ENCODE peak calls at places on chromosomes 7 and 10, in six cellular contexts. G is neural progenitor cell, D is Karpas-422, U is astrocyte, Z is HCT116, I is colonic mucosa. T is an unnamed sample.

GRCh38 chr7:2518737-2519118 is 846 bp upstream of the LFNG start:
- DNase-seq in G (peak; percentile 71), Z (no peak), U (no peak), I (no peak), D (no peak), T (no peak)

GRCh38 chr7:151113344-151114150 is 27.3 kb downstream of the AGAP3 start:
- DNase-seq in I (no peak), G (peak; percentile 79), U (peak; percentile 96), Z (peak; percentile 76), D (no peak), T (no peak)

GRCh38 chr10:13847201-13847631 is 260.5 kb downstream of the PRPF18 start:
- DNase-seq in D (no peak), U (no peak), G (peak; percentile 41), I (no peak), Z (no peak), T (no peak)

GRCh38 chr10:87842220-87842641 is 21.1 kb downstream of the KLLN start:
- DNase-seq in G (no peak), I (peak; percentile 73), U (peak; percentile 52), Z (peak; percentile 81), D (no peak), T (no peak)

GRCh38 chr10:124306520-124306919 is 112.2 kb downstream of the OAT start:
- DNase-seq in D (no peak), U (no peak), I (no peak), G (no peak), Z (no peak), T (no peak)

GRCh38 chr7:36299882-36300341 is 89.8 kb upstream of the ANLN start:
- DNase-seq in G (no peak), I (no peak), D (no peak), U (no peak), Z (no peak), T (no peak)

GRCh38 chr10:124703778-124704427 is 40.3 kb downstream of the FAM53B start:
- DNase-seq in I (peak; percentile 58), U (no peak), D (no peak), G (no peak), Z (no peak), T (no peak)

GRCh38 chr10:117318909-117319308 is 56.3 kb downstream of the PDZD8 start:
- DNase-seq in Z (no peak), G (no peak), D (no peak), U (no peak), I (no peak), T (no peak)

GRCh38 chr10:51654918-51655317 is 44.5 kb downstream of the CSTF2T start:
- DNase-seq in G (no peak), D (no peak), I (no peak), Z (no peak), U (no peak), T (no peak)

GRCh38 chr10:130430852-130431704 is 294.9 kb downstream of the GLRX3 start:
- DNase-seq in G (no peak), Z (no peak), U (no peak), I (no peak), D (no peak), T (no peak)

GRCh38 chr10:131814567-131815290 is 86.1 kb upstream of the PPP2R2D start:
- DNase-seq in I (peak; percentile 7), Z (no peak), D (no peak), G (no peak), U (no peak), T (no peak)

GRCh38 chr10:100238429-100238828 is 9.0 kb upstream of the CHUK start:
- DNase-seq in Z (no peak), U (no peak), D (no peak), G (no peak), I (no peak), T (no peak)

GRCh38 chr7:151168022-151168786 is 710 bp upstream of the GBX1 start:
- DNase-seq in U (no peak), Z (no peak), I (peak; percentile 37), G (peak; percentile 78), D (no peak), T (peak; percentile 23)

GRCh38 chr10:91689731-91690168 is 56.9 kb upstream of the PPP1R3C start:
- DNase-seq in G (no peak), Z (no peak), D (no peak), U (peak; percentile 62), I (no peak), T (no peak)

GRCh38 chr10:23106508-23106907 is 11.1 kb downstream of the MSRB2 start:
- DNase-seq in Z (no peak), D (no peak), G (peak; percentile 31), U (no peak), I (no peak), T (no peak)

GRCh38 chr7:47709051-47709450 is 127.1 kb upstream of the TNS3 start:
- DNase-seq in U (no peak), G (no peak), Z (no peak), I (no peak), D (peak; percentile 49), T (no peak)

GRCh38 chr7:116325517-116325916 is 115.2 kb downstream of the TES start:
- DNase-seq in D (no peak), Z (no peak), I (no peak), G (no peak), U (no peak), T (no peak)

GRCh38 chr7:132815696-132816334 is 239.5 kb upstream of the PLXNA4 start:
- DNase-seq in G (no peak), Z (no peak), U (peak; percentile 33), D (no peak), I (no peak), T (no peak)

GRCh38 chr10:118798186-118798811 is 43.5 kb upstream of the CACUL1 start:
- DNase-seq in G (no peak), U (peak; percentile 63), I (no peak), D (no peak), Z (peak; percentile 26), T (no peak)

GRCh38 chr7:139297795-139298194 is 43.3 kb upstream of the FMC1 start:
- DNase-seq in D (no peak), U (no peak), Z (no peak), G (peak; percentile 12), I (peak; percentile 39), T (no peak)

GRCh38 chr10:79382491-79382941 is 35.2 kb downstream of the PPIF start:
- DNase-seq in Z (no peak), I (peak; percentile 21), G (no peak), U (no peak), D (no peak), T (no peak)
- H3K9ac ChIP-seq in Z (no peak overlapping the region), I (peak overlapping the region; percentile 9), G (no peak overlapping the region), U (peak overlapping the region; percentile 38), D (no peak overlapping the region), T (no peak overlapping the region)

DNA sequence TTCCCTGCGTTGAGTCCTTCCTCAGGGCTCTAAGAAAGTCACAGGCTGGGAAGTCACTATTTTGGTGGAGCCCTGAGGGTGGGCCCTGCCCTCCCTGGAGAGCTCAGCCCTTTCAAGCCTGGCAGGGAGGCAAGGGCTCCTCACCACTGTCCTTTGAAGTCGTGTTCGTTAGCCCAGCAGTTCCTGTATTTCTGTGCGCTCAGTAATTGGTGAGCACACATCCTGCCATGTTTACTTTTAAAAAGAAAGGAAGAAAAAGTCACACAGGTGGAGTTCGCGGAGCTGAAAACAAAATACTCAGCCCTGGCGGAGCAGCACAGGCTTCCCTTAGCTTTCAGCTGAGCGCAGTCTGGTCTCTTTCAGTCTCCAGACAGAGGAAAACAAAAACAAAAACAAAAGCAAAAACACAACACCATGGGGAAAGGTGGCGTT is 37.1 kb downstream of the PRKCQ start:
- DNase-seq in D (no peak), G (no peak), I (no peak), U (no peak), Z (no peak), T (no peak)
- H3K9ac ChIP-seq in D (no peak overlapping the region), G (no peak overlapping the region), I (no peak overlapping the region), U (no peak overlapping the region), Z (no peak overlapping the region), T (no peak overlapping the region)

DNA sequence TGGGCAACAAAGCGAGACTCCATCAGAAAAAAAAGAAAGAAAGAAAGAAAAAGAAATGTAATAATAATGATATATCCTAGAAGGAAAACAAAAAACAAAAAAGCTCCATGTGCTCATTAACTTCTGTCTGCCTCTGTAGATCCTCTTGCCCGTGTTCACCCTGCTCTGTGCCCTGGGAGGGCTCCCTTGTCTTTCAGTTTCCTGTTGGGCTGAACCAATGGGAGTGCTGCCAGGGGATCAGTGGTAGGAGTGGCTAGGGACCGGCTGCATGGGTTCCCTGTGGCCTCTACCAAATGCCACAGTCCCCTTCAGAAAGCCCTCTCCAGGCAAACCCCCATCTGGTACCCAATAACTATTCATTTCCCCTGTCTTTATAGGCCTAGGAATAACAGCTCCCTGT is 51.8 kb upstream of the PARD3 start:
- DNase-seq in G (peak; percentile 23), Z (no peak), U (no peak), D (peak; percentile 43), I (peak; percentile 66), T (no peak)
- H3K9ac ChIP-seq in G (no peak overlapping the region), Z (no peak overlapping the region), U (no peak overlapping the region), D (no peak overlapping the region), I (no peak overlapping the region), T (no peak overlapping the region)

DNA sequence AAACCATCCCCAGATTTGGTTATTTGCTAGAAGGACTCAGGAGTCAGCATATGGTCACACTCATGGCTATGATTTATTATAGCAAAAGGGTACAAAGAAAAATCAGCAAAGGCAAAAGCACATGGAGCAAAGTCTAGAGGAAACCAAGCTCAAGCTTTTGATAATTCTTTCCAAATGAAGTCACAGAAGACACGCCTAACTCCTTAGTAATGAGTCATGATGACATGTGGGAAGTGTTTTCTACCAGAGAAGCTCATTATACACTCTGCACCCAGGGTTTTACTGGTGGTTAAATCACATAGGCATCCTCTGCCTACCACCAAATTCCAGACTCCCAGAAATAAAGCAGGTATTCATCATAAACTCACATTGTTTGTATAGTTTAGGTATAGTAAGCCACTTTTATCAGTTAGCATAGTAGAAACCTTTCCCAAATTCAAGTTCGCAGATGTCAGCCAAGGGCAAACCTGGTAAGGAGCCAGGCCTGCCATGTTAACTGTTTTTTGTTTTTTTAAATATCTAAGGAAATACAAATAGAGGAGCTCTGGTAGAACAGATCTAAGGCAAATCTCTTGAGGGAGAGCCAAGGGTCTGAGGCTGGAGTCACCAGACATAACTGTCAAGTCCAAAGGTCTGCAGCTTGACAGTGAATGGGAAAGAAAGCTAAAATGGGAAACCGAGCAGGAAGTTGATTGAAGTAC is 15.4 kb upstream of the HIBADH start:
- DNase-seq in I (peak; percentile 38), G (no peak), D (no peak), Z (peak; percentile 87), U (peak; percentile 99), T (no peak)
- H3K9ac ChIP-seq in I (no peak overlapping the region), G (no peak overlapping the region), D (no peak overlapping the region), Z (peak overlapping the region; percentile 28), U (peak overlapping the region; percentile 76), T (no peak overlapping the region)

DNA sequence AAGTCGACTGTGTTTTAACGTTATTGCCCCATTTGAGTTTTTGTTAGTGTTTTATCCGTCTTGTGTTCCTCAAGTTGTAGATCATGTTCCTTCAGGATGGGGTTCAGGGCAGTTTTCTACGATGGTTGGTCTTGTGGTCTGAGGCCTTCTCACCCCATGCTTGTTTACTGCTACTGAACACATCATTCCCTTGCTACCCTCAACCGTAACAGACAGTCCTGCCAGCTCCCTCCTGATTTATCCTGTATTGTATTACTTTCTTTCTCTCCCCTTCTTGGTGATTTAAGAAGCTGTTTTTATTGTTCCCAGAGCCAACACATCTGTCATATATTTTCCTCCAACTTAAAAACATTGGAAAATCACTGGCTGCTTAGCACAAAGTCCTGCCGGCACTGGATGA is 719.8 kb downstream of the INHBA start:
- DNase-seq in I (no peak), G (no peak), U (no peak), Z (no peak), D (no peak), T (no peak)
- H3K9ac ChIP-seq in I (no peak overlapping the region), G (no peak overlapping the region), U (no peak overlapping the region), Z (no peak overlapping the region), D (no peak overlapping the region), T (no peak overlapping the region)

GRCh38 chr7:5598769-5599371 is 175.2 kb upstream of the TNRC18 start:
- DNase-seq in Z (no peak), G (peak; percentile 47), I (no peak), U (no peak), D (peak; percentile 58), T (no peak)
- H3K9ac ChIP-seq in Z (peak overlapping the region; percentile 18), G (no peak overlapping the region), I (no peak overlapping the region), U (peak overlapping the region; percentile 52), D (no peak overlapping the region), T (peak overlapping the region; percentile 67)